ENCODE peak calls at places on chromosomes 7 and 10, in five cellular contexts. Y is iris pigment epithelial cell; V is stimulated activated CD8-positive, alpha-beta memory T cell treated with anti-CD3 and anti-CD28 coated beads, Interleukin-15, amount 100 ng/mL, for 24 hours; T is Ammon's horn; P is nephron progenitor cell. L is an unnamed sample.

GRCh38 chr10:103852856-103853255 is 2.5 kb downstream of the SH3PXD2A start:
- DNase-seq in Y (no peak), V (no peak), T (no peak), P (no peak), L (no peak)

GRCh38 chr7:459584-460373 is 59.9 kb downstream of the PDGFA start:
- DNase-seq in Y (no peak), V (no peak), T (no peak), P (no peak), L (no peak)

GRCh38 chr7:116582164-116582732 is 57.4 kb downstream of the CAV1 start:
- DNase-seq in Y (peak; percentile 30), V (no peak), T (no peak), P (no peak), L (no peak)

GRCh38 chr7:158343526-158343925 is 244.1 kb downstream of the PTPRN2 start:
- DNase-seq in Y (no peak), V (no peak), T (no peak), P (no peak), L (no peak)

GRCh38 chr7:109246330-109247077 is 676.8 kb downstream of the DNAJB9 start:
- DNase-seq in Y (peak; percentile 1), V (no peak), T (no peak), P (no peak), L (no peak)

GRCh38 chr10:104284783-104285182 is 15.8 kb downstream of the GSTO2 start:
- DNase-seq in Y (no peak), V (no peak), T (no peak), P (no peak), L (no peak)

GRCh38 chr10:62079885-62080559 is 178.5 kb downstream of the ARID5B start:
- DNase-seq in Y (no peak), V (no peak), T (no peak), P (no peak), L (no peak)

GRCh38 chr10:6878067-6878412 is 298.0 kb upstream of the PRKCQ start:
- DNase-seq in Y (no peak), V (no peak), T (peak; percentile 50), P (no peak), L (no peak)

GRCh38 chr7:112414855-112415490 is 35.3 kb upstream of the IFRD1 start:
- DNase-seq in Y (peak; percentile 54), V (no peak), T (peak; percentile 59), P (no peak), L (peak; percentile 63)

GRCh38 chr10:97503413-97503812 is 4.7 kb downstream of the UBTD1 start:
- DNase-seq in Y (no peak), V (no peak), T (no peak), P (no peak), L (no peak)

GRCh38 chr10:44051584-44052385 is 333.1 kb downstream of the CXCL12 start:
- DNase-seq in Y (peak; percentile 63), V (no peak), T (no peak), P (no peak), L (no peak)

GRCh38 chr7:98559958-98560357 is 57.1 kb upstream of the NPTX2 start:
- DNase-seq in Y (no peak), V (no peak), T (no peak), P (peak; percentile 15), L (no peak)

GRCh38 chr10:74675527-74675926 is 150.9 kb upstream of the KAT6B start:
- DNase-seq in Y (no peak), V (no peak), T (no peak), P (no peak), L (no peak)

GRCh38 chr7:143487566-143487965 is 9.9 kb downstream of the TAS2R41 start:
- DNase-seq in Y (peak; percentile 44), V (no peak), T (peak; percentile 13), P (no peak), L (no peak)

GRCh38 chr10:3264178-3264867 is 91.7 kb upstream of the PITRM1 start:
- DNase-seq in Y (no peak), V (no peak), T (no peak), P (no peak), L (no peak)

GRCh38 chr10:96271017-96271815 is at the start of gene BLNK:
- DNase-seq in Y (peak; percentile 67), V (no peak), T (peak; percentile 70), P (no peak), L (no peak)

GRCh38 chr7:112160130-112160770 is 45.9 kb downstream of the DOCK4 start:
- DNase-seq in Y (peak; percentile 73), V (no peak), T (no peak), P (no peak), L (peak; percentile 95)

GRCh38 chr7:139180700-139181311 is 50.2 kb upstream of the UBN2 start:
- DNase-seq in Y (peak; percentile 40), V (no peak), T (no peak), P (no peak), L (no peak)

GRCh38 chr7:14806886-14807285 is 95.7 kb downstream of the DGKB start:
- DNase-seq in Y (peak; percentile 4), V (no peak), T (no peak), P (no peak), L (no peak)

GRCh38 chr7:17680026-17680425 is 260.3 kb downstream of the SNX13 start:
- DNase-seq in Y (peak; percentile 96), V (no peak), T (peak; percentile 76), P (no peak), L (no peak)

GRCh38 chr7:99089914-99090629 is 53.8 kb downstream of the SMURF1 start:
- DNase-seq in Y (no peak), V (no peak), T (peak; percentile 47), P (no peak), L (no peak)

GRCh38 chr7:93307131-93307660 is 75.0 kb downstream of the VPS50 start:
- DNase-seq in Y (peak; percentile 92), V (no peak), T (no peak), P (no peak), L (no peak)

GRCh38 chr10:4068255-4069028 is 283.4 kb upstream of the KLF6 start:
- DNase-seq in Y (no peak), V (no peak), T (no peak), P (no peak), L (no peak)

GRCh38 chr10:99234067-99234738 is 1.4 kb downstream of the HPSE2 start:
- DNase-seq in Y (peak; percentile 47), V (no peak), T (peak; percentile 65), P (peak; percentile 67), L (no peak)

GRCh38 chr10:34859170-34859569 is 44.1 kb upstream of the PARD3 start:
- DNase-seq in Y (peak; percentile 59), V (no peak), T (no peak), P (no peak), L (no peak)

GRCh38 chr7:134046594-134047128 is 80.5 kb upstream of the LRGUK start:
- DNase-seq in Y (no peak), V (no peak), T (no peak), P (no peak), L (no peak)

GRCh38 chr7:99557940-99558305 is 519 bp upstream of the ZNF655 start:
- DNase-seq in Y (no peak), V (no peak), T (peak; percentile 75), P (no peak), L (no peak)

GRCh38 chr10:95841711-95842498 is 65.9 kb upstream of the CC2D2B start:
- DNase-seq in Y (peak; percentile 64), V (no peak), T (peak; percentile 67), P (peak; percentile 21), L (peak; percentile 23)

GRCh38 chr7:3951656-3952055 is 650.6 kb downstream of the SDK1 start:
- DNase-seq in Y (no peak), V (no peak), T (no peak), P (no peak), L (no peak)

GRCh38 chr7:98249106-98249505 is 2.9 kb downstream of the TECPR1 start:
- DNase-seq in Y (no peak), V (no peak), T (no peak), P (no peak), L (no peak)

GRCh38 chr7:19146699-19147098 is 1.5 kb upstream of the FERD3L start:
- DNase-seq in Y (peak; percentile 48), V (no peak), T (no peak), P (peak; percentile 32), L (no peak)

GRCh38 chr10:50540069-50540825 is 83.5 kb downstream of the SGMS1 start:
- DNase-seq in Y (peak; percentile 54), V (no peak), T (no peak), P (no peak), L (no peak)

GRCh38 chr7:78018541-78019456 is 220.2 kb downstream of the PHTF2 start:
- DNase-seq in Y (peak; percentile 31), V (no peak), T (peak; percentile 47), P (peak; percentile 17), L (peak; percentile 48)

L was measured in SK-N-DZ.